ENCODE peak calls at places on chromosomes 16 and 17, in six cellular contexts. D is endodermal cell, S is coronary artery, G is lower leg skin, Y is kidney, Q is HL-60. L is an unnamed sample.

GRCh38 chr17:29732613-29733012 is 109.9 kb upstream of the CORO6 start:
- DNase-seq in Q (no peak), G (no peak), Y (no peak), D (no peak), S (no peak), L (peak)

GRCh38 chr16:84518804-84519341 is 14.4 kb upstream of the MEAK7 start:
- DNase-seq in Q (no peak), G (no peak), D (no peak), S (no peak), Y (no peak), L (no peak)

GRCh38 chr17:74962622-74963394 is 9.8 kb downstream of the HID1 start:
- DNase-seq in Y (no peak), G (no peak), D (no peak), Q (no peak), S (no peak), L (no peak)

GRCh38 chr16:57409870-57410585 is 5.5 kb downstream of the CCL17 start:
- DNase-seq in G (no peak), Y (no peak), Q (no peak), S (no peak), D (peak), L (no peak)

GRCh38 chr16:85148959-85149358 is 36.7 kb upstream of the CIBAR2 start:
- DNase-seq in Q (no peak), D (no peak), Y (no peak), G (no peak), S (no peak), L (peak)

GRCh38 chr17:57989011-57989345 is 924 bp upstream of the VEZF1 start:
- DNase-seq in D (peak), G (no peak), Q (no peak), S (no peak), Y (no peak), L (peak)

GRCh38 chr17:42698736-42699414 is 16.5 kb downstream of the CNTNAP1 start:
- DNase-seq in S (no peak), G (no peak), D (peak), Q (no peak), Y (no peak), L (peak)

GRCh38 chr16:84718-85452 is 6.9 kb downstream of the MPG start:
- DNase-seq in Q (peak), D (no peak), S (peak), Y (peak), G (no peak), L (peak)

GRCh38 chr17:36928450-36929125 is 8.7 kb upstream of the LHX1 start:
- DNase-seq in Q (no peak), D (peak), G (no peak), S (no peak), Y (peak), L (no peak)

GRCh38 chr16:53809088-53809951 is 105.4 kb downstream of the FTO start:
- DNase-seq in S (no peak), Q (no peak), D (no peak), Y (no peak), G (no peak), L (peak)

GRCh38 chr16:679808-680624 is at the start of gene STUB1:
- DNase-seq in Q (peak), D (peak), G (peak), Y (peak), S (peak), L (peak)

GRCh38 chr16:29743827-29744531 is 1.8 kb downstream of the C16orf54 start:
- DNase-seq in Y (no peak), D (no peak), G (no peak), Q (no peak), S (no peak), L (no peak)

GRCh38 chr17:39261286-39261685 is 35.5 kb upstream of the STAC2 start:
- DNase-seq in D (peak), Y (no peak), Q (no peak), S (no peak), G (no peak), L (no peak)

GRCh38 chr16:75097941-75098897 is 18.4 kb downstream of the LDHD start:
- DNase-seq in D (peak), S (no peak), G (no peak), Y (peak), Q (no peak), L (no peak)

GRCh38 chr16:75096730-75097129 is 19.9 kb downstream of the LDHD start:
- DNase-seq in S (no peak), Y (no peak), G (no peak), D (peak), Q (no peak), L (no peak)

GRCh38 chr16:75095637-75096036 is 20.9 kb downstream of the LDHD start:
- DNase-seq in S (no peak), D (no peak), G (no peak), Q (no peak), Y (no peak), L (no peak)

GRCh38 chr16:75099075-75099667 is 17.4 kb downstream of the LDHD start:
- DNase-seq in S (no peak), Q (no peak), Y (peak), G (no peak), D (peak), L (no peak)

DNA sequence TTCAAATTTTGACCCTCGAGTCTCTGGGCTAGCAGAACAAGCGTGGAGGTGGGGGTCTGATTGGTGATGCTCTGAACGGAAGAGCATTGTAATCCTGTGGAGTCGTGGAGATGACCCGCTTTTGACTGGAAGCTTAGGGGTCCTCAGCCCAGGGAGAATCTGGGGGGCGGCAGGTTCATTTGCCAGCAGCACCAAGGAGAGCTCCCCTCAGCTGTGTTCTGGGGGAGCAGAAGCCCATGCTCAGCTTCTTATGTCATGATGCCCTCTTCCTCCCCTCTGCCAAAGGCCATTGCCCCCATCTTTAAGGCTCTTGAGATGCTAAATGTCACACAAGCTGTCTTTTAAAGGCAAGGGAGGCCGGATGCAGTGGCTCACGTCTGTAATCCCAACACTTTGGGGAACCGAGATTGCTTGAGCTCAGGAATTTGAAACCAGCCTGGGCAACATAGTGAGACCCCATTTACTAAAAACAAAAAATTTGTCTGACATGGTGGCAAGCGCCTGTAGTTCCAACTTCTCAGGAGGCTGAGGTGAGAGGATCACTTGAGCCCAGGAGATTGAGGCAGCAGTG is 19.3 kb downstream of the LDHD start:
- DNase-seq in Y (peak), G (no peak), Q (no peak), D (peak), S (no peak), L (no peak)
- H3K4me3 ChIP-seq in Y (no peak), G (no peak), Q (no peak), D (no peak), S (no peak), L (no peak)

GRCh38 chr17:2068589-2069051 is 13.7 kb downstream of the HIC1 start:
- DNase-seq in G (peak), Y (peak), S (no peak), Q (no peak), D (no peak), L (peak)

GRCh38 chr17:2067048-2067452 is 12.1 kb downstream of the HIC1 start:
- DNase-seq in S (no peak), Y (no peak), D (no peak), Q (no peak), G (no peak), L (peak)

GRCh38 chr17:2067559-2067958 is 12.7 kb downstream of the HIC1 start:
- DNase-seq in Y (no peak), S (no peak), Q (no peak), G (no peak), D (no peak), L (peak)

GRCh38 chr17:2070241-2071023 is 15.5 kb downstream of the HIC1 start:
- DNase-seq in D (peak), G (no peak), Q (no peak), S (no peak), Y (no peak), L (no peak)

DNA sequence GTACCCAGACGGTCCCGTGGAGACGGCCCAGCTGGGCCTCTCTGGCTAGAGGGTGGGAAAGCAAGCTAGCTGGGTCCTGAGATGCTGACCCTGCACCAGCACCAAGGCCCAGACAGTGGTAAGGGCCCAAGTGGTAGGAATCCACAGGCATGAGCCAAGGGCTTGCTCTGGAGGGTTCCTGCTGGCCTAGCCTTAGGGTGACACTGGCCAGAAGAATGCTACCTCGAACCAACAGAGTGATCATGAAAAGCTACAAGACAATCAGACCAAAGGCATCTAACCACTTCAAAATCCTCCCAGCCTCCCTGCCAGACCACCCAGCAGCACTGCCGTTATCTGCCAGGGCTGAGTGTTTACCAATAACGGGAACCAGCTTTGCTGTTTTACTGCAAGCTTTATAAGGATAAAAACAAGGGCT is 13.2 kb downstream of the HIC1 start:
- DNase-seq in Q (no peak), D (no peak), S (no peak), G (no peak), Y (no peak), L (peak)
- TF ChIP-seq CTCF in Q (no peak), D (no peak), S (no peak), G (no peak), Y (no peak), L (peak)

DNA sequence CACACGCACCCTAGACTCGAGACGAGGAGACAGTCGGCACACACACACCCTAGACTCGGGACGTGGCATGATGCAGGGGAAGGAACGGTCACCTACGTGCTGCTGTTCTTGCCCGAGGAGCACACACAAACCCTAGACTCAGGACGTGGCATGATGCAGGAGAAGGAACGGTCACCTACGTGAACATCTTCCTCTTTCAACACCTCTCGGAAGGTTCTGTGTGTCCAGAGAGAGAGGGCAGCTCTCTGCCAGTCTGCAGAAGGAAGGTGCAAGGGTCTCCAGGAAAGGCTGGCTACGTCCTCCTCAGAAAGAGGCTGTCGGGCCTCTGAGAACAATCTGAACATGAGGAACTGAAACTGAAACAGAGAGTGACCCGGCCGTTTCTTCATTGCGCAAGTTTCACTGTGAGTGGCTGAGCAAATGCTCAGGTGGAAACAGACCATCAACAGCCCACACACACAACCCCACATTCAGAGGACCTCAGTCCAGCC is 43.4 kb downstream of the ZNF276 start:
- DNase-seq in G (peak), Q (peak), S (no peak), D (no peak), Y (no peak), L (no peak)
- H3K4me3 ChIP-seq in G (no peak), Q (peak), S (peak), D (no peak), Y (peak), L (no peak)

GRCh38 chr17:28599311-28600184 is 723 bp upstream of the SPAG5 start:
- DNase-seq in S (peak), G (peak), Y (no peak), D (no peak), Q (peak), L (peak)
- TF ChIP-seq CTCF in S (no peak), G (no peak), Y (no peak), D (no peak), Q (no peak), L (no peak)

GRCh38 chr16:27232061-27232841 is 28.9 kb downstream of the KDM8 start:
- DNase-seq in Y (no peak), S (no peak), Q (peak), G (no peak), D (no peak), L (no peak)
- H3K4me3 ChIP-seq in Y (no peak), S (no peak), Q (no peak), G (no peak), D (no peak), L (no peak)

GRCh38 chr16:67030221-67030962 is 1.4 kb downstream of the CBFB start:
- DNase-seq in Y (no peak), D (no peak), G (peak), S (no peak), Q (no peak), L (no peak)

GRCh38 chr16:67027046-67027445 is 1.9 kb upstream of the CBFB start:
- DNase-seq in Y (no peak), G (peak), S (peak), D (no peak), Q (no peak), L (no peak)

GRCh38 chr16:67029249-67030096 is 524 bp downstream of the CBFB start:
- DNase-seq in D (peak), Y (peak), S (peak), G (peak), Q (peak), L (peak)

GRCh38 chr16:67028167-67028554 is 788 bp upstream of the CBFB start:
- DNase-seq in G (peak), Y (no peak), Q (no peak), S (no peak), D (no peak), L (no peak)

DNA sequence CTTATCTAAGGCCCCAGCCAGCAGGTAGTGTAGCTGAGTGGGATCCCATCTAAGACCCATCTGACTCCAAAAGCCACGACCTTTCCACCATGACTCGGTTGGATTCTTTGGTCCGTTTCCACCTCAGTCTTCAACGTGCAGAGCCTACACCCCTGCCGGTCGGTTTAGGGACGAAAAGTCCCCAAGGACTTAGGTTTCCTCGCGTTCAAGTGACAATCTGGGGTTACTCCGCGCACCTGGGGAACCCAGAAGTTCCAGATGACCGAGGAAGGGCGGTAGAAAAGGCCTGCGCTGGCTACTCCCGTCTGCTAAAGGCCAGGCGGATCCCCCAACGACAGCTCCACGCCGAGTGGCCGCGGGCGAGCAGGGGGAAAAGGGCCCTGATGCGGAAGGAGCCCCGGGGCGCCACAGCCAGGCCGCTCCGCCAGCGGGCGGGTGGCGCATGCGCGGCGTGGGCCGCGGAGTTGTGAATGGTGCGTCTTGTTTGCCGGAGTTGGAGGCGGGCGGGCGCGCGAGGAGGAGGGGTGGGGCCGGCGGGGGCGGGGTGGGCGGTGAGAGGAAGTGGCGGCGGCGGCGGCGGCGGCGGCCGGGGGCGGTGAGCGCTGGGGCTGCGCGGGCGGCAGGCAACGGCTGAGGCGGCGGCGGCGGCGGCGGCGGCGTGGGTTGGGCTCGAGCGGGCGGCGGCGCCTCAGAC is at the start of gene CBFB:
- DNase-seq in Q (peak), D (peak), S (peak), Y (peak), G (peak), L (peak)
- TF ChIP-seq CTCF in Q (no peak), D (peak), S (no peak), Y (no peak), G (no peak), L (no peak)

L was measured in fibroblast of pulmonary artery.